ENCODE peak calls at places on chromosomes 6 and 20, in four cellular contexts. N is colonic mucosa; H is CD4-positive, alpha-beta T cell; B is HepG2. S is an unnamed sample.

GRCh38 chr6:46255528-46255927 is 84.7 kb upstream of the ENPP5 start:
- DNase-seq in N (no peak), H (no peak), B (no peak), S (no peak)

GRCh38 chr6:110331816-110332215 is 26.3 kb downstream of the METTL24 start:
- DNase-seq in N (no peak), H (no peak), B (no peak), S (no peak)

GRCh38 chr20:57857118-57857517 is 147.3 kb upstream of the PMEPA1 start:
- DNase-seq in N (no peak), H (no peak), B (no peak), S (no peak)

GRCh38 chr20:14334306-14334930 is 3.0 kb downstream of the FLRT3 start:
- DNase-seq in N (no peak), H (no peak), B (peak), S (no peak)

GRCh38 chr6:39666706-39667489 is 58.3 kb downstream of the KIF6 start:
- DNase-seq in N (no peak), H (no peak), B (no peak), S (no peak)

GRCh38 chr6:133467231-133467981 is 226.2 kb downstream of the EYA4 start:
- DNase-seq in N (no peak), H (no peak), B (no peak), S (no peak)

GRCh38 chr6:40438556-40438955 is 148.6 kb downstream of the LRFN2 start:
- DNase-seq in N (no peak), H (no peak), B (no peak), S (no peak)

GRCh38 chr20:878511-879307 is 37.4 kb downstream of the ANGPT4 start:
- DNase-seq in N (no peak), H (no peak), B (no peak), S (no peak)

GRCh38 chr6:169640983-169641382 is 60.8 kb downstream of the WDR27 start:
- DNase-seq in N (no peak), H (no peak), B (no peak), S (no peak)

GRCh38 chr6:64050586-64050985 is 415.0 kb downstream of the PHF3 start:
- DNase-seq in N (no peak), H (no peak), B (no peak), S (no peak)

GRCh38 chr20:1784586-1784985 is 110.6 kb upstream of the SIRPA start:
- DNase-seq in N (no peak), H (no peak), B (no peak), S (no peak)

GRCh38 chr6:151291145-151292055 is 51.6 kb downstream of the AKAP12 start:
- DNase-seq in N (peak), H (no peak), B (no peak), S (no peak)

GRCh38 chr6:74044417-74045096 is 348.6 kb downstream of the CD109 start:
- DNase-seq in N (no peak), H (no peak), B (no peak), S (no peak)

GRCh38 chr20:14951707-14952106 is 614.3 kb upstream of the FLRT3 start:
- DNase-seq in N (no peak), H (no peak), B (peak), S (no peak)

GRCh38 chr6:18260448-18261106 is 3.8 kb downstream of the DEK start:
- DNase-seq in N (no peak), H (no peak), B (peak), S (no peak)

GRCh38 chr20:8480597-8480996 is 348.5 kb downstream of the PLCB1 start:
- DNase-seq in N (no peak), H (no peak), B (no peak), S (no peak)

GRCh38 chr20:46990017-46990810 is 95.6 kb downstream of the EYA2 start:
- DNase-seq in N (peak), H (no peak), B (no peak), S (no peak)

GRCh38 chr6:129895692-129896091 is 34.6 kb upstream of the TMEM244 start:
- DNase-seq in N (no peak), H (no peak), B (no peak), S (no peak)

GRCh38 chr20:49508435-49509199 is 26.1 kb upstream of the KCNB1 start:
- DNase-seq in N (no peak), H (no peak), B (peak), S (peak)

GRCh38 chr20:64145458-64146300 is 18.6 kb upstream of the MYT1 start:
- DNase-seq in N (no peak), H (no peak), B (no peak), S (peak)
- TF ChIP-seq CTCF in N (no peak), H (no peak), B (peak), S (no peak)

GRCh38 chr20:38927902-38928578 is 1.8 kb downstream of the FAM83D start:
- DNase-seq in N (peak), H (no peak), B (no peak), S (no peak)
- TF ChIP-seq CTCF in N (no peak), H (no peak), B (no peak), S (no peak)

GRCh38 chr6:106161893-106162292 is 75.8 kb downstream of the PRDM1 start:
- DNase-seq in N (no peak), H (no peak), B (no peak), S (no peak)

GRCh38 chr6:106161475-106161874 is 75.3 kb downstream of the PRDM1 start:
- DNase-seq in N (no peak), H (no peak), B (no peak), S (no peak)

GRCh38 chr6:106163966-106164877 is 78.1 kb downstream of the PRDM1 start:
- DNase-seq in N (no peak), H (no peak), B (no peak), S (no peak)

GRCh38 chr6:106162926-106163325 is 76.8 kb downstream of the PRDM1 start:
- DNase-seq in N (no peak), H (no peak), B (no peak), S (no peak)

DNA sequence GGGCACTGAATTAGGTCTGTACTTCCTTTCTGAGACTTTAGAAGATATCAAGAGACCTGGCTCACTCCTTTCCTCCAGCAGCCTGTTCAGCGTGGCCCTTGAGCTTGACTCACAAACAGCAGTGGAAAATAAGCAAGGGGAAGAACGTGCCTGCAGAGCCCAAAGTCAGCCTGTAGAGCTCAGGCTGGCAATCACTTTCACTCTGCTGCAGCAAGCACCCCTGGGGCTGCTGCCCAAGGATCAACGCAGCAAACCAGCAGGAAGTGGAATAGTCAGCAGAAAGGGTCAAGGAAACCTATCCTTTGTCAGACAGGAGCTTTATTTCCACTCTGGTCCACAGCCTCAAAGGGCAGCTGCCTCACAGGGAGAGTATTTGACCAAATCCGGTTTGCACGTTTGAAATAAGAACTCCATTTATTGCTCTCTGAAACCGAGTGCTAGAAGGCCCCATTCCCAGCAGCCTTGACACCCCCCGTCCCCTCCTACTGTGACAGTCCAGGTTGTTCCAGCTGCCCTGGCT is 77.4 kb downstream of the PRDM1 start:
- DNase-seq in N (peak), H (no peak), B (no peak), S (no peak)
- TF ChIP-seq CTCF in N (no peak), H (no peak), B (no peak), S (no peak)

DNA sequence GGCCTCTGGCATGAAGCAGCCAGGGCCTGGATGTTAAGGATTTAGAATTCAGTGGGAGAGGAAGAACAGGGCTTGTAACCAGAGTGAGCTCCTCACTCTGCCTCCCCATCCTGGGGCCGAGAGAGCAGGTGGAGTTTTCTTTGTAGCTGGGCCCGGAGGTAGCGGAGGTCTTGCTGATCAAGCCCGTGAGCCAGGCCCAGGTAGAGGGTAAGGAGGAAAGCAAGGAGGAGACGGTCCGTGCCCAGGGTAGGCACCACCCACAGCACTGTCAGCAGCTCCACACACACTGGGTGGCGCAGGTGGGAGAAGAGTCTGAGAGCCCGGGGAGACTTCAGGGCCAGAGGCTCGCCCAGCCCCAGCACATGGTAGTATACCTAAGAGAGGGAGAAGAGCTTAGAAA is 2.1 kb upstream of the PPP1R18 start:
- DNase-seq in N (no peak), H (no peak), B (no peak), S (no peak)
- TF ChIP-seq CTCF in N (no peak), H (no peak), B (no peak), S (no peak)

GRCh38 chr6:111844921-111845320 is 28.3 kb downstream of the FYN start:
- DNase-seq in N (no peak), H (no peak), B (peak), S (no peak)
- TF ChIP-seq CTCF in N (no peak), H (no peak), B (no peak), S (no peak)

GRCh38 chr6:163340201-163340887 is 74.2 kb upstream of the QKI start:
- DNase-seq in N (no peak), H (no peak), B (no peak), S (no peak)
- TF ChIP-seq CTCF in N (no peak), H (no peak), B (peak), S (no peak)

S was measured in RWPE2.